ENCODE peak calls at places on chromosomes 16 and 17, in ten cellular contexts. P is pancreas; V is CD8-positive, alpha-beta T cell; M is keratinocyte; J is colonic mucosa; X is body of pancreas; F is GM23338; U is BJ; R is IMR-90; A is heart left ventricle. D is an unnamed sample.
A peak's percentile ranks its signal among the peaks of the same experiment; 100 is the strongest.

GRCh38 chr16:25165284-25165683 is 51.5 kb upstream of the AQP8 start:
- DNase-seq in X (no peak), A (no peak), R (no peak), U (no peak), P (no peak), F (no peak), V (no peak), M (no peak), J (no peak), D (no peak)

GRCh38 chr16:63945805-63946204 is 1176.1 kb downstream of the CDH11 start:
- DNase-seq in U (no peak), V (no peak), R (no peak), A (no peak), J (no peak), M (no peak), X (no peak), P (no peak), F (no peak), D (no peak)

GRCh38 chr16:10922328-10923145 is 19.7 kb downstream of the DEXI start:
- DNase-seq in F (no peak), A (peak; percentile 87), M (no peak), X (peak; percentile 36), R (peak; percentile 58), J (no peak), U (no peak), P (no peak), V (no peak), D (no peak)

GRCh38 chr16:10597184-10597583 is 16.8 kb upstream of the EMP2 start:
- DNase-seq in A (no peak), R (no peak), J (no peak), V (no peak), X (no peak), P (no peak), F (no peak), U (no peak), M (no peak), D (no peak)

GRCh38 chr17:32275060-32276042 is 9.7 kb downstream of the RHBDL3 start:
- DNase-seq in U (peak; percentile 51), X (no peak), F (peak; percentile 72), V (no peak), A (peak; percentile 77), M (no peak), P (no peak), J (no peak), R (peak; percentile 90), D (no peak)

GRCh38 chr16:85928411-85928820 is 29.5 kb downstream of the IRF8 start:
- DNase-seq in R (peak; percentile 10), V (no peak), U (peak; percentile 11), M (no peak), P (no peak), F (no peak), X (peak; percentile 18), J (no peak), A (peak; percentile 60), D (no peak)

GRCh38 chr16:55324491-55325447 is 766 bp downstream of the IRX6 start:
- DNase-seq in X (no peak), J (no peak), A (no peak), V (no peak), F (peak; percentile 49), P (peak; percentile 72), R (no peak), M (no peak), U (no peak), D (no peak)

GRCh38 chr16:57508084-57508425 is 21.8 kb upstream of the DOK4 start:
- DNase-seq in A (no peak), R (no peak), V (no peak), F (no peak), X (no peak), J (no peak), M (no peak), P (no peak), U (no peak), D (no peak)

GRCh38 chr17:44385287-44386181 is 3.9 kb downstream of the ITGA2B start:
- DNase-seq in P (peak; percentile 90), X (peak; percentile 86), R (peak; percentile 55), A (peak; percentile 90), J (peak; percentile 87), U (peak; percentile 13), M (peak; percentile 55), V (peak; percentile 83), F (peak; percentile 96), D (peak; percentile 75)

GRCh38 chr16:59848314-59848713 is 1114.2 kb upstream of the GOT2 start:
- DNase-seq in R (no peak), A (no peak), X (no peak), U (no peak), M (no peak), V (no peak), P (no peak), J (no peak), F (no peak), D (no peak)

GRCh38 chr17:63824362-63824761 is 2.9 kb upstream of the PSMC5 start:
- DNase-seq in M (no peak), U (no peak), A (no peak), X (no peak), F (no peak), J (no peak), V (no peak), P (no peak), R (no peak), D (no peak)

GRCh38 chr17:1244606-1245012 is 25.6 kb upstream of the BHLHA9 start:
- DNase-seq in M (no peak), U (no peak), F (no peak), V (no peak), P (no peak), R (peak; percentile 33), A (no peak), J (no peak), X (no peak), D (no peak)

GRCh38 chr17:16287563-16288027 is 65.7 kb downstream of the CENPV start:
- DNase-seq in U (peak; percentile 35), J (peak; percentile 50), X (no peak), F (no peak), M (no peak), V (peak; percentile 6), A (no peak), P (no peak), R (peak; percentile 87), D (peak; percentile 33)
- H3K4me3 ChIP-seq in U (no peak overlapping the region), J (no peak overlapping the region), X (no peak overlapping the region), F (no peak overlapping the region), M (no peak overlapping the region), V (no peak overlapping the region), A (no peak overlapping the region), P (no peak overlapping the region), R (no peak overlapping the region), D (peak overlapping the region; percentile 24)

GRCh38 chr16:79599256-79599836 is 1.2 kb downstream of the MAF start:
- DNase-seq in X (peak; percentile 17), A (peak; percentile 71), R (no peak), P (peak; percentile 82), J (no peak), M (no peak), F (peak; percentile 45), U (no peak), V (peak; percentile 10), D (peak; percentile 11)

GRCh38 chr16:79600636-79601091 is at the start of gene MAF:
- DNase-seq in R (peak; percentile 24), M (peak; percentile 62), X (peak; percentile 74), F (peak; percentile 91), J (peak; percentile 96), A (peak; percentile 94), P (peak; percentile 86), U (peak; percentile 59), V (peak; percentile 75), D (peak; percentile 89)

GRCh38 chr16:79601092-79601977 is 798 bp upstream of the MAF start:
- DNase-seq in U (no peak), M (no peak), A (peak; percentile 79), P (peak; percentile 81), F (peak; percentile 52), R (no peak), V (peak; percentile 6), J (peak; percentile 65), X (peak; percentile 36), D (no peak)

GRCh38 chr16:79598341-79599181 is 2.0 kb downstream of the MAF start:
- DNase-seq in R (no peak), X (peak; percentile 43), J (peak; percentile 29), P (peak; percentile 75), U (no peak), M (no peak), V (peak; percentile 28), A (peak; percentile 82), F (peak; percentile 71), D (peak; percentile 50)

GRCh38 chr16:79599837-79600635 is 501 bp downstream of the MAF start:
- DNase-seq in M (no peak), P (peak; percentile 80), A (peak; percentile 82), U (no peak), R (no peak), V (peak; percentile 29), J (peak; percentile 32), X (peak; percentile 42), F (peak; percentile 74), D (peak; percentile 58)
- H3K27me3 ChIP-seq in M (no peaks in the 10 kb centered on the region), P (no peaks in the 10 kb centered on the region), A (no peaks in the 10 kb centered on the region), U (no peaks in the 10 kb centered on the region), R (peaks cover 19% of the 10 kb centered on the region), V (peaks cover 13% of the 10 kb centered on the region), J (peaks cover 4% of the 10 kb centered on the region), X (no peaks in the 10 kb centered on the region), F (peaks cover 28% of the 10 kb centered on the region), D (no peaks in the 10 kb centered on the region)

DNA sequence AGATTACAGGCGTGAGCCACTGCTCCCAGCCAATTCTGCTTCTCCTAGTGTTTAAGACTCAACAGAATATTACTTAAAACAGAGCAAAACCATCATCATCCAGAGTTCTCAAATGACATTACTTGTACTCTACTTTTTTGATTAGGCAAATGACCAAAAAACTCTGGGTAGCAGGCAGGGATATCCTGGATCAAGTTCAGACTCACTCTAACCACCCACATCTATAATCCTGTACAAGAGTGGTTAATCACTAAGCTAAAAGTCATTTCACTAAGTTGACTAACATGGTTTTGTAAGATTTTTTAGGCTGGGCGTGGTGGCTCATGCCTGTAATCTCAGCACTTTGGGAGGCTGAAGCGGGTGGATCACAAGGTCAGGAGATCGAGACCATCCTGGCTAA is 6.8 kb downstream of the NAE1 start:
- DNase-seq in V (no peak), M (no peak), J (no peak), U (no peak), R (peak; percentile 16), F (no peak), P (no peak), A (no peak), X (no peak), D (no peak)
- H3K36me3 ChIP-seq in V (peaks cover 12% of the 10 kb centered on the region), M (peaks cover 16% of the 10 kb centered on the region), J (peaks cover 6% of the 10 kb centered on the region), U (peaks cover 11% of the 10 kb centered on the region), R (peaks cover 26% of the 10 kb centered on the region), F (peaks cover 40% of the 10 kb centered on the region), P (no peaks in the 10 kb centered on the region), A (peaks cover 83% of the 10 kb centered on the region), X (peaks cover 5% of the 10 kb centered on the region), D (peaks cover 33% of the 10 kb centered on the region)

DNA sequence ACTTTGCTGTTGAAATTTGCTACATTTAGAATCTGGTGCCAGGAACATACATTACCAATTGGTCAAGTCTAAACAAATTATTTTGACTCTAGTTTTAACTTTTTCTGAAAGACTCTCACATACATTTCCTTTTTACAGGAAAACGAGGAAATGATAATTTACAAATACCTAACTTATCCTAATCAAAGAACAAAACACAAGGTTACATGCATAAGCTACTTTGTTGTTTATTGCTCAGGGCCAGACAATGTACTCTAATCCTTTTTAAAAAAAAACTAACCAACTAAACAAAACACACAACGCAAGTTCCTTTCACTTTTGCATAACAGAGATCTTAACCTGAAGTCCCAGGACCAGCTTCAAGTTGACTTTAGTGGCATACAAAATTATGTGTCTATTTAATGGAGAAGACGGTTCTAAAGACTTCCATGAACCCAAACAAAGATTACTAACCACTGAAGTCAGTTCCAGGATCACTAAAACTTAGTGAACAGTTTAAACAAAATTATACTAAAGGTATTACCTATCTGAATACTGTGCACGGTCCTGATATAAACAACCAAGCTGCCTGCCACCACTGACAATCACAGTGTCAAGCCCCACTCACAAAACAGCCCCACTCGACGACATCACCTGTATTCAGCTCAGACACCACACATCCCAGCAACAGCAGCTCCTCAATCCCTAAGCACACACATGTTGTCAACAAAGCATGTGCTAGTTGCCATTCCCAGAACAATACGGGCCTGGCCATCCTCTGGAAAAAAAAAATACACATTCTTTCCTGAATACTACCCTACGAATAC is 1.9 kb downstream of the ZNF652 start:
- DNase-seq in P (no peak), R (no peak), V (no peak), X (no peak), M (no peak), F (no peak), U (no peak), J (no peak), A (no peak), D (peak; percentile 33)
- H3K4me3 ChIP-seq in P (peak overlapping the region; percentile 98), R (peak overlapping the region; percentile 80), V (peak overlapping the region; percentile 50), X (no peak overlapping the region), M (peak overlapping the region; percentile 78), F (peak overlapping the region; percentile 93), U (peak overlapping the region; percentile 98), J (peak overlapping the region; percentile 63), A (peak overlapping the region; percentile 93), D (peak overlapping the region; percentile 70)